ENCODE peak calls at places on chromosomes 6 and 20, in eight cellular contexts. T is islet precursor cell; I is posterior cingulate gyrus; S is T-helper 1 cell; G is stimulated activated CD4-positive, alpha-beta T cell treated with anti-CD3 and anti-CD28 coated beads, Interleukin-4, amount 100 ng/mL, for 24 hours; R is endodermal cell; Y is activated B cell treated with CpG ODN at 0.5 μM for 24 hours; O is activated CD8-positive, alpha-beta memory T cell treated with anti-CD3 and anti-CD28 coated beads, Interleukin-2, amount 50 U/mL, for 4 hours. M is an unnamed sample.

GRCh38 chr6:4371207-4371921 is 236.0 kb upstream of the ECI2 start:
- DNase-seq in T (peak; percentile 60), I (no peak), S (no peak), G (no peak), R (peak; percentile 12), Y (no peak), O (no peak), M (no peak)

GRCh38 chr6:4055420-4056041 is 23.4 kb downstream of the FAM217A start:
- DNase-seq in T (no peak), I (no peak), S (no peak), G (no peak), R (no peak), Y (no peak), O (no peak), M (no peak)

GRCh38 chr6:151291145-151292055 is 51.6 kb downstream of the AKAP12 start:
- DNase-seq in T (peak; percentile 94), I (no peak), S (no peak), G (no peak), R (peak; percentile 56), Y (no peak), O (no peak), M (no peak)

GRCh38 chr6:105593805-105594231 is 190.9 kb upstream of the PREP start:
- DNase-seq in T (no peak), I (no peak), S (no peak), G (no peak), R (no peak), Y (no peak), O (no peak), M (no peak)

GRCh38 chr6:146026873-146027272 is 2.0 kb upstream of the GRM1 start:
- DNase-seq in T (no peak), I (no peak), S (no peak), G (no peak), R (peak; percentile 49), Y (no peak), O (no peak), M (no peak)

GRCh38 chr6:148561629-148562028 is 185.2 kb upstream of the UST start:
- DNase-seq in T (no peak), I (no peak), S (no peak), G (no peak), R (no peak), Y (no peak), O (no peak), M (no peak)

GRCh38 chr6:136566007-136566487 is 15.8 kb upstream of the MAP7 start:
- DNase-seq in T (no peak), I (no peak), S (no peak), G (no peak), R (no peak), Y (no peak), O (no peak), M (no peak)

GRCh38 chr20:62039738-62040137 is 25.9 kb downstream of the TAF4 start:
- DNase-seq in T (no peak), I (no peak), S (no peak), G (no peak), R (no peak), Y (no peak), O (no peak), M (no peak)

GRCh38 chr6:31711233-31711632 is 3.9 kb upstream of the LY6G6D start:
- DNase-seq in T (no peak), I (no peak), S (no peak), G (no peak), R (no peak), Y (no peak), O (no peak), M (no peak)

GRCh38 chr20:48841861-48842529 is 14.2 kb upstream of the PREX1 start:
- DNase-seq in T (no peak), I (no peak), S (no peak), G (no peak), R (no peak), Y (no peak), O (no peak), M (no peak)

GRCh38 chr6:56693246-56693607 is 50.5 kb upstream of the DST start:
- DNase-seq in T (no peak), I (peak; percentile 37), S (no peak), G (no peak), R (no peak), Y (no peak), O (no peak), M (no peak)

GRCh38 chr20:62359491-62360121 is 7.5 kb downstream of the LAMA5 start:
- DNase-seq in T (peak; percentile 55), I (no peak), S (no peak), G (no peak), R (peak; percentile 47), Y (no peak), O (no peak), M (no peak)

GRCh38 chr6:21099338-21100314 is 493.9 kb upstream of the SOX4 start:
- DNase-seq in T (no peak), I (no peak), S (no peak), G (no peak), R (no peak), Y (no peak), O (no peak), M (no peak)

GRCh38 chr6:121430514-121431460 is 4.7 kb upstream of the GJA1 start:
- DNase-seq in T (no peak), I (no peak), S (no peak), G (no peak), R (no peak), Y (no peak), O (no peak), M (no peak)

GRCh38 chr6:136822051-136822378 is 377 bp upstream of the PEX7 start:
- DNase-seq in T (no peak), I (no peak), S (no peak), G (peak; percentile 53), R (no peak), Y (no peak), O (no peak), M (no peak)

GRCh38 chr20:53872081-53872541 is 198.3 kb downstream of the BCAS1 start:
- DNase-seq in T (no peak), I (no peak), S (no peak), G (no peak), R (no peak), Y (no peak), O (no peak), M (no peak)

GRCh38 chr20:12847862-12848261 is 160.9 kb upstream of the SPTLC3 start:
- DNase-seq in T (no peak), I (no peak), S (no peak), G (no peak), R (no peak), Y (no peak), O (no peak), M (no peak)

GRCh38 chr20:38725959-38726848 is 1.9 kb downstream of the SLC32A1 start:
- DNase-seq in T (peak; percentile 93), I (no peak), S (no peak), G (peak; percentile 55), R (peak; percentile 97), Y (peak; percentile 34), O (peak; percentile 35), M (peak; percentile 52)

GRCh38 chr6:106223300-106223930 is 102.1 kb downstream of the ATG5 start:
- DNase-seq in T (no peak), I (no peak), S (peak; percentile 54), G (peak; percentile 81), R (peak; percentile 71), Y (no peak), O (peak; percentile 74), M (no peak)

GRCh38 chr20:62307226-62308101 is 4.7 kb downstream of the ADRM1 start:
- DNase-seq in T (no peak), I (no peak), S (no peak), G (no peak), R (no peak), Y (no peak), O (no peak), M (no peak)

GRCh38 chr6:67591910-67592309 is 1043.2 kb upstream of the ADGRB3 start:
- DNase-seq in T (no peak), I (no peak), S (no peak), G (no peak), R (no peak), Y (no peak), O (no peak), M (no peak)

GRCh38 chr6:25831532-25832306 is at the start of gene SLC17A1:
- DNase-seq in T (no peak), I (no peak), S (no peak), G (no peak), R (no peak), Y (no peak), O (no peak), M (no peak)

GRCh38 chr6:68468244-68468884 is 166.7 kb upstream of the ADGRB3 start:
- DNase-seq in T (no peak), I (no peak), S (no peak), G (no peak), R (peak; percentile 69), Y (no peak), O (no peak), M (no peak)

GRCh38 chr6:116159782-116160524 is 34.0 kb upstream of the COL10A1 start:
- DNase-seq in T (no peak), I (no peak), S (no peak), G (no peak), R (no peak), Y (no peak), O (no peak), M (no peak)

GRCh38 chr20:63191400-63191799 is 24.5 kb downstream of the YTHDF1 start:
- DNase-seq in T (no peak), I (no peak), S (no peak), G (no peak), R (no peak), Y (no peak), O (no peak), M (no peak)

GRCh38 chr20:32979201-32979998 is 24.8 kb downstream of the SUN5 start:
- DNase-seq in T (no peak), I (no peak), S (no peak), G (no peak), R (peak; percentile 39), Y (no peak), O (no peak), M (no peak)

GRCh38 chr6:47161176-47161687 is 119.1 kb upstream of the ADGRF1 start:
- DNase-seq in T (no peak), I (no peak), S (no peak), G (no peak), R (no peak), Y (no peak), O (no peak), M (no peak)

GRCh38 chr20:6731951-6732580 is 35.4 kb upstream of the BMP2 start:
- DNase-seq in T (no peak), I (peak; percentile 39), S (no peak), G (no peak), R (no peak), Y (no peak), O (no peak), M (no peak)

GRCh38 chr6:101146389-101146788 is 247.1 kb upstream of the GRIK2 start:
- DNase-seq in T (no peak), I (no peak), S (no peak), G (no peak), R (no peak), Y (no peak), O (no peak), M (no peak)

GRCh38 chr6:11977738-11978137 is 34.4 kb upstream of the HIVEP1 start:
- DNase-seq in T (no peak), I (no peak), S (no peak), G (no peak), R (no peak), Y (no peak), O (no peak), M (no peak)

GRCh38 chr6:44285552-44286284 is 15.5 kb downstream of the TMEM151B start:
- DNase-seq in T (no peak), I (no peak), S (no peak), G (no peak), R (peak; percentile 81), Y (no peak), O (no peak), M (no peak)

GRCh38 chr6:126110494-126111270 is 124.3 kb downstream of the TRMT11 start:
- DNase-seq in T (no peak), I (no peak), S (no peak), G (no peak), R (no peak), Y (no peak), O (no peak), M (no peak)

GRCh38 chr6:163780993-163781392 is 366.5 kb downstream of the QKI start:
- DNase-seq in T (no peak), I (peak; percentile 37), S (no peak), G (no peak), R (peak; percentile 69), Y (no peak), O (no peak), M (no peak)